ENCODE peak calls at places on chromosomes 2 and 18, in ten cellular contexts. W is stimulated activated CD4-positive, alpha-beta T cell treated with anti-CD3 and anti-CD28 coated beads, Interleukin-1b, Interleukin-23, amount 100 ng/mL, for 24 hours; J is NCI-H1092 treated with DMSO at 0.1 percent for 48 hours; D is SK-N-SH; N is activated T-helper 1 cell treated with anti-CD3 and anti-CD28 coated beads, Interleukin-2, amount 50 U/mL, for 16 hours; T is fibroblast of pulmonary artery; I is activated T-helper 9 cell treated with anti-CD3 and anti-CD28 coated beads, Interleukin-2, amount 50 U/mL, for 16 hours; Z is T-helper 2 cell; K is AG20443; U is ELF-1. S is an unnamed sample.

GRCh38 chr2:212379103-212379502 is 159.5 kb downstream of the ERBB4 start:
- DNase-seq in W (no peak), J (no peak), D (peak), N (no peak), T (no peak), I (no peak), Z (no peak), K (no peak), U (no peak), S (no peak)

GRCh38 chr2:179726461-179727180 is 134.8 kb downstream of the ZNF385B start:
- DNase-seq in W (no peak), J (no peak), D (no peak), N (no peak), T (no peak), I (no peak), Z (no peak), K (no peak), U (no peak), S (no peak)

GRCh38 chr2:142472382-142472781 is 341.6 kb upstream of the LRP1B start:
- DNase-seq in W (no peak), J (no peak), D (no peak), N (no peak), T (no peak), I (no peak), Z (no peak), K (no peak), U (no peak), S (no peak)

GRCh38 chr2:239433777-239434396 is 33.1 kb upstream of the HDAC4 start:
- DNase-seq in W (no peak), J (no peak), D (no peak), N (no peak), T (peak), I (no peak), Z (no peak), K (no peak), U (no peak), S (no peak)

GRCh38 chr2:198028955-198029354 is 224.6 kb downstream of the PLCL1 start:
- DNase-seq in W (no peak), J (no peak), D (no peak), N (no peak), T (no peak), I (no peak), Z (no peak), K (no peak), U (no peak), S (no peak)

GRCh38 chr18:923144-923543 is 18.5 kb downstream of the ADCYAP1 start:
- DNase-seq in W (no peak), J (peak), D (no peak), N (no peak), T (no peak), I (no peak), Z (no peak), K (no peak), U (no peak), S (no peak)

GRCh38 chr2:118527571-118527970 is 319.9 kb downstream of the EN1 start:
- DNase-seq in W (no peak), J (no peak), D (no peak), N (no peak), T (no peak), I (no peak), Z (no peak), K (peak), U (no peak), S (no peak)

GRCh38 chr2:42725657-42726056 is 38.3 kb downstream of the OXER1 start:
- DNase-seq in W (no peak), J (no peak), D (no peak), N (no peak), T (no peak), I (no peak), Z (no peak), K (no peak), U (no peak), S (no peak)

GRCh38 chr18:31664101-31664500 is 20.3 kb downstream of the B4GALT6 start:
- DNase-seq in W (no peak), J (no peak), D (no peak), N (no peak), T (no peak), I (no peak), Z (no peak), K (no peak), U (no peak), S (no peak)

GRCh38 chr2:105732955-105733607 is 11.6 kb upstream of the NCK2 start:
- DNase-seq in W (no peak), J (no peak), D (no peak), N (no peak), T (no peak), I (no peak), Z (no peak), K (no peak), U (no peak), S (no peak)

S was measured in NK-92 treated with Interleukin-12 subunit alpha and Interleukin-12 subunit beta, amount 100 ng/mL, for 24 hours.